ENCODE peak calls at places on chromosomes 6 and 20, in five cellular contexts. P is SW 1271, E is upper lobe of right lung, V is iris pigment epithelial cell, F is LHCN-M2. U is an unnamed sample.
A peak's percentile ranks its signal among the peaks of the same experiment; 100 is the strongest.

GRCh38 chr20:17498181-17498580 is 33.0 kb downstream of the BFSP1 start:
- DNase-seq in E (no peak), V (peak; percentile 17), F (peak; percentile 9), P (no peak), U (peak; percentile 28)

GRCh38 chr20:17504326-17504897 is 26.8 kb downstream of the BFSP1 start:
- DNase-seq in V (no peak), F (no peak), P (no peak), E (no peak), U (peak; percentile 63)

GRCh38 chr6:20885076-20885475 is 350.8 kb downstream of the CDKAL1 start:
- DNase-seq in P (no peak), F (no peak), E (no peak), V (no peak), U (no peak)

GRCh38 chr20:37527638-37528441 is at the start of gene BLCAP:
- DNase-seq in P (peak; percentile 95), V (peak; percentile 81), E (peak; percentile 95), F (peak; percentile 84), U (peak; percentile 94)

GRCh38 chr6:34709386-34709785 is 12.8 kb upstream of the ILRUN start:
- DNase-seq in F (peak; percentile 25), P (no peak), E (peak; percentile 74), V (peak; percentile 56), U (peak; percentile 82)

GRCh38 chr6:148146717-148147116 is 195.9 kb upstream of the SASH1 start:
- DNase-seq in E (no peak), P (peak; percentile 53), F (no peak), V (peak; percentile 37), U (no peak)

GRCh38 chr6:157060440-157060949 is 262.8 kb downstream of the TMEM242 start:
- DNase-seq in V (peak; percentile 36), E (no peak), P (no peak), F (no peak), U (no peak)

GRCh38 chr20:15012551-15012950 is 675.1 kb upstream of the FLRT3 start:
- DNase-seq in V (no peak), E (no peak), F (no peak), P (no peak), U (no peak)

GRCh38 chr20:6663751-6664388 is 103.6 kb upstream of the BMP2 start:
- DNase-seq in F (no peak), P (no peak), E (no peak), V (peak; percentile 46), U (no peak)

GRCh38 chr6:40347571-40348011 is 239.6 kb downstream of the LRFN2 start:
- DNase-seq in P (no peak), F (no peak), V (no peak), E (no peak), U (peak; percentile 28)

GRCh38 chr6:131979515-131980337 is 28.6 kb upstream of the CCN2 start:
- DNase-seq in F (peak; percentile 88), E (no peak), P (no peak), V (peak; percentile 98), U (no peak)

GRCh38 chr6:96899019-96899418 is 1.3 kb upstream of the NDUFAF4 start:
- DNase-seq in P (peak; percentile 47), E (no peak), V (peak; percentile 59), F (peak; percentile 36), U (no peak)

GRCh38 chr6:110744991-110745390 is 70.3 kb downstream of the CDK19 start:
- DNase-seq in V (no peak), E (no peak), F (no peak), P (no peak), U (no peak)

GRCh38 chr6:31651602-31652191 is 764 bp downstream of the BAG6 start:
- DNase-seq in F (peak; percentile 75), V (peak; percentile 79), E (no peak), P (peak; percentile 83), U (peak; percentile 91)

GRCh38 chr20:57399587-57400261 is 8.5 kb downstream of the RBM38 start:
- DNase-seq in P (no peak), V (peak; percentile 22), E (no peak), F (no peak), U (peak; percentile 73)

GRCh38 chr20:40717343-40717865 is 28.4 kb upstream of the MAFB start:
- DNase-seq in E (no peak), P (no peak), F (no peak), V (no peak), U (no peak)

GRCh38 chr6:169933251-169933821 is 181.9 kb downstream of the ERMARD start:
- DNase-seq in E (no peak), P (no peak), V (no peak), F (no peak), U (no peak)

GRCh38 chr6:16793828-16794412 is 32.7 kb upstream of the ATXN1 start:
- DNase-seq in P (peak; percentile 11), E (no peak), V (no peak), F (no peak), U (no peak)

GRCh38 chr20:46056970-46057855 is 28.2 kb downstream of the SLC12A5 start:
- DNase-seq in P (no peak), F (peak; percentile 21), V (peak; percentile 41), E (no peak), U (peak; percentile 37)

GRCh38 chr6:33082702-33083101 is 6.9 kb downstream of the HLA-DPB1 start:
- DNase-seq in E (peak; percentile 71), F (peak; percentile 22), V (peak; percentile 9), P (peak; percentile 53), U (no peak)

GRCh38 chr6:56364482-56365313 is 117.3 kb upstream of the COL21A1 start:
- DNase-seq in F (peak; percentile 80), E (no peak), P (no peak), V (peak; percentile 77), U (no peak)

GRCh38 chr6:33936911-33937310 is 133.1 kb upstream of the MLN start:
- DNase-seq in V (no peak), E (no peak), F (no peak), P (no peak), U (no peak)

GRCh38 chr6:4253604-4254211 is 118.3 kb upstream of the ECI2 start:
- DNase-seq in V (peak; percentile 80), E (no peak), P (peak; percentile 24), F (peak; percentile 22), U (no peak)

GRCh38 chr6:118325220-118325860 is 222.8 kb upstream of the PLN start:
- DNase-seq in P (no peak), E (no peak), V (no peak), F (peak; percentile 31), U (peak; percentile 81)

GRCh38 chr20:57439432-57439831 is 48.2 kb downstream of the RBM38 start:
- DNase-seq in E (peak; percentile 94), F (no peak), V (no peak), P (no peak), U (peak; percentile 95)

GRCh38 chr6:144349690-144350132 is 64.6 kb downstream of the UTRN start:
- DNase-seq in V (peak; percentile 74), F (peak; percentile 74), P (peak; percentile 64), E (no peak), U (no peak)

GRCh38 chr20:23358923-23359572 is 2.9 kb upstream of the GZF1 start:
- DNase-seq in V (no peak), P (no peak), E (no peak), F (no peak), U (no peak)

GRCh38 chr20:63973636-63974401 is 4.1 kb upstream of the ZNF512B start:
- DNase-seq in F (peak; percentile 76), E (peak; percentile 95), V (peak; percentile 78), P (peak; percentile 83), U (peak; percentile 93)

U was measured in sigmoid colon.